ENCODE peak calls at places on chromosomes 5 and 9, in five cellular contexts. K is PC-3, U is natural killer cell, M is heart right ventricle, A is left ventricle myocardium inferior. W is an unnamed sample.

GRCh38 chr5:14199902-14200301 is 56.8 kb downstream of the TRIO start:
- DNase-seq in K (no peak), U (no peak), M (peak; percentile 51), A (peak; percentile 40), W (no peak)

GRCh38 chr5:173869316-173869715 is 18.8 kb upstream of the CPEB4 start:
- DNase-seq in K (no peak), U (no peak), M (no peak), A (no peak), W (no peak)

GRCh38 chr9:37156781-37157356 is 36.5 kb downstream of the ZCCHC7 start:
- DNase-seq in K (peak; percentile 36), U (no peak), M (no peak), A (no peak), W (peak; percentile 9)

GRCh38 chr9:108291586-108291932 is 564.2 kb downstream of the ACTL7B start:
- DNase-seq in K (no peak), U (no peak), M (no peak), A (no peak), W (no peak)

GRCh38 chr9:2289234-2289755 is 274.1 kb downstream of the SMARCA2 start:
- DNase-seq in K (no peak), U (no peak), M (no peak), A (no peak), W (no peak)

GRCh38 chr5:135691116-135691515 is 112.3 kb upstream of the CXCL14 start:
- DNase-seq in K (no peak), U (no peak), M (no peak), A (no peak), W (no peak)

GRCh38 chr9:131366745-131367401 is 27.0 kb upstream of the PRRC2B start:
- DNase-seq in K (peak; percentile 52), U (no peak), M (no peak), A (peak; percentile 26), W (no peak)

GRCh38 chr9:69141851-69142250 is 32.2 kb upstream of the TJP2 start:
- DNase-seq in K (no peak), U (no peak), M (peak; percentile 1), A (no peak), W (no peak)

GRCh38 chr5:9540791-9541190 is 5.1 kb downstream of the SEMA5A start:
- DNase-seq in K (no peak), U (no peak), M (no peak), A (no peak), W (no peak)

GRCh38 chr5:104909803-104910202 is 1347.2 kb upstream of the NUDT12 start:
- DNase-seq in K (peak; percentile 71), U (no peak), M (no peak), A (no peak), W (no peak)

GRCh38 chr9:16458696-16459420 is 411.6 kb downstream of the BNC2 start:
- DNase-seq in K (peak; percentile 35), U (no peak), M (no peak), A (no peak), W (peak; percentile 4)

GRCh38 chr9:116174347-116174746 is 20.8 kb downstream of the PAPPA start:
- DNase-seq in K (peak; percentile 71), U (no peak), M (no peak), A (no peak), W (no peak)

GRCh38 chr5:170513856-170514255 is 10.0 kb downstream of the KCNIP1 start:
- DNase-seq in K (no peak), U (no peak), M (no peak), A (no peak), W (no peak)

GRCh38 chr9:131418143-131419028 is 24.5 kb downstream of the PRRC2B start:
- DNase-seq in K (no peak), U (no peak), M (no peak), A (peak; percentile 39), W (no peak)

W was measured in H54.